ENCODE peak calls at places on chromosomes 5 and 9, in four cellular contexts. One of them, this sample, is unnamed.

GRCh38 chr9:98302938-98303337 is 47.5 kb upstream of the TBC1D2 start:
- DNase-seq in H9: no peak
- DNase-seq in cardiac muscle cell: no peak
- DNase-seq in kidney: peak; percentile 19
- DNase-seq in this sample: no peak

GRCh38 chr9:128068656-128069221 is 707 bp downstream of the SLC25A25 start:
- DNase-seq in H9: no peak
- DNase-seq in cardiac muscle cell: no peak
- DNase-seq in kidney: no peak
- DNase-seq in this sample: no peak

GRCh38 chr5:79236970-79237734 is 1.2 kb downstream of the JMY start:
- DNase-seq in H9: peak; percentile 59
- DNase-seq in cardiac muscle cell: peak; percentile 43
- DNase-seq in kidney: peak; percentile 82
- DNase-seq in this sample: peak; percentile 60

GRCh38 chr5:80142996-80143395 is 107.8 kb downstream of the THBS4 start:
- DNase-seq in H9: no peak
- DNase-seq in cardiac muscle cell: no peak
- DNase-seq in kidney: no peak
- DNase-seq in this sample: no peak

GRCh38 chr9:72362680-72363139 is 2.3 kb downstream of the ZFAND5 start:
- DNase-seq in H9: no peak
- DNase-seq in cardiac muscle cell: peak; percentile 77
- DNase-seq in kidney: peak; percentile 80
- DNase-seq in this sample: peak; percentile 15

GRCh38 chr5:58241383-58241782 is 218.5 kb downstream of the PLK2 start:
- DNase-seq in H9: no peak
- DNase-seq in cardiac muscle cell: peak; percentile 47
- DNase-seq in kidney: no peak
- DNase-seq in this sample: no peak

GRCh38 chr5:170254056-170254455 is 21.3 kb downstream of the C5orf58 start:
- DNase-seq in H9: no peak
- DNase-seq in cardiac muscle cell: no peak
- DNase-seq in kidney: no peak
- DNase-seq in this sample: no peak

GRCh38 chr5:98110791-98111190 is 662.7 kb upstream of the RGMB start:
- DNase-seq in H9: no peak
- DNase-seq in cardiac muscle cell: no peak
- DNase-seq in kidney: no peak
- DNase-seq in this sample: no peak

GRCh38 chr5:171750316-171750788 is 35.3 kb upstream of the SMIM23 start:
- DNase-seq in H9: peak; percentile 74
- DNase-seq in cardiac muscle cell: peak; percentile 8
- DNase-seq in kidney: no peak
- DNase-seq in this sample: no peak
- TF ChIP-seq CTCF in H9: peak; percentile 66
- TF ChIP-seq CTCF in cardiac muscle cell: no peak
- TF ChIP-seq CTCF in kidney: no peak
- TF ChIP-seq CTCF in this sample: no peak

DNA sequence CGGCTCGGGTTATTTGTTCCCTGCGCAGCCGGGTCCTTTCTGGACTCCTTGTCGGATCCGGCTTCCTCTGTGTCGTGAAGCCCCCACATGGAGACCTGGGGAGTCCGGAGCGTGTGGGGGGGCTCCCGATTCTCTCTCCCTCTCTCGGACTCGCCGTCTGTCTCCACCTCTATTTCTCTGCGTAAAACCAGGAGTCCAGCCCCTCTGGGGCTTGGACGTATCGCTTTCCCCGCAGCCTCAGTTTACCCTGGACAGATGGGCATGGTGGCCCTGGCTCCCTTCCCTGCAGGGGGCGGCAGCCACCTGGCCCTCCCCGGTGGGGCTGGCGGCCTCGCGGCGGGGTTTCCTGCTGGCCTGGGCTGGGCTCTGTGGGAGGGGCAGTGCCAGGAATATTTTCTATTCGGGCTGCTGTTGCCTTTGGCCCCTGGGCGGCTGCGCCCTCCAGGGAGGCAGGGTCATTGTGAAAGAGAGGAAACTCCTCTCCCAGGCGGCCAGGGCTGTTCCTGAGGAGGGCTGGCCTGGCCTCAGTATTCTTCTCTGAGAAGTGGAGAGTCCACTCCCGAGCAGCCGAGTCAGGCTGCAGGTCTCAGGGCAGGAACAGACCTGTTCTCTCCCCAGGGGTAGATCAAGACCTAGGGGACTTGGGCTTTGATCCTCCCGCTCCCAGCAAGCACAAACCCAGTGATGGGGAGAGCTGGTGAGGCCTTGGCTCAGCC is 665 bp downstream of the ASS1 start:
- DNase-seq in H9: no peak
- DNase-seq in cardiac muscle cell: peak; percentile 87
- DNase-seq in kidney: peak; percentile 86
- DNase-seq in this sample: no peak
- TF ChIP-seq CTCF in H9: no peak
- TF ChIP-seq CTCF in cardiac muscle cell: peak; percentile 6
- TF ChIP-seq CTCF in kidney: no peak
- TF ChIP-seq CTCF in this sample: no peak

GRCh38 chr5:150804388-150804787 is 25.8 kb downstream of the SMIM3 start:
- DNase-seq in H9: no peak
- DNase-seq in cardiac muscle cell: no peak
- DNase-seq in kidney: no peak
- DNase-seq in this sample: no peak

GRCh38 chr5:150797384-150797783 is 18.8 kb downstream of the SMIM3 start:
- DNase-seq in H9: no peak
- DNase-seq in cardiac muscle cell: no peak
- DNase-seq in kidney: no peak
- DNase-seq in this sample: no peak

DNA sequence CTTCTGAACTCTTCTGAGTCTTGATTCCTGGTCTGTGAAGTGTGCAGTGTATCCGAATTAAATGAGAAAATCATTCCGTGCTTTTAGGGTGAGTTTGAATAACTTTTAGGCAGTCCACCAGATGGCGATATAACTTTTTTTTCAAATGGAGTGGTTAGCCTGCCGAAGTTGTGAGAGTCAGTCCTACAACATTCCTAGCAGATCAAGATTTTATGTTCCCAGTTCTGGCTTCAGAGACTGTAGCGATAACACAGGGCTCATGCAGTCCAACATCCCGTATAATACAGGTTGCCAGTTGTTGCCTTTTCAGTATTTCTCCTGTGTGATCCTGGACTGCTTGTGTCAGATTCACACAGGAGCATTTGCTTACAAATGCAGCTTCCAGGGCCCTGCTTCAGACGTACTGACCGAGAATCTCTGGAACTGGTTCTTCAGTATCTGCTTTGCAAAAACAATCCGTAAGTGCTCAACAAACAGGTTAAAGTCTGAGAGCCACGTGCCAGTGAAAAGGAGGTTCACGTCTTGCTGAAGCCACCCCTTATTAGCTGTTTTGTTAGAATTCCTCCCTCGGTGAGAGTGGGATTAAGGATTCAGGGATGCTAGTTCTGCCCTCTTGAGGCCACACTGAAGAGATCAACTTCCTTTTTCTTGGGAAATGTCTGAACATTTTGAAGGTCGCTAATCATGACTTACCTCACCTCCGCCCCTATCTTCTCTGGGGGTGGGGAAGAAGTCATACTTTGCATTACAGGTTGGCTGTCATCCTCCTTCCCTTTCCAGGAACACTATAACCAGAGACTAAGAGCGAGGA is 22.8 kb downstream of the SMIM3 start:
- DNase-seq in H9: peak; percentile 74
- DNase-seq in cardiac muscle cell: peak; percentile 87
- DNase-seq in kidney: no peak
- DNase-seq in this sample: no peak
- TF ChIP-seq CTCF in H9: peak; percentile 63
- TF ChIP-seq CTCF in cardiac muscle cell: peak; percentile 62
- TF ChIP-seq CTCF in kidney: peak; percentile 65
- TF ChIP-seq CTCF in this sample: peak; percentile 54

DNA sequence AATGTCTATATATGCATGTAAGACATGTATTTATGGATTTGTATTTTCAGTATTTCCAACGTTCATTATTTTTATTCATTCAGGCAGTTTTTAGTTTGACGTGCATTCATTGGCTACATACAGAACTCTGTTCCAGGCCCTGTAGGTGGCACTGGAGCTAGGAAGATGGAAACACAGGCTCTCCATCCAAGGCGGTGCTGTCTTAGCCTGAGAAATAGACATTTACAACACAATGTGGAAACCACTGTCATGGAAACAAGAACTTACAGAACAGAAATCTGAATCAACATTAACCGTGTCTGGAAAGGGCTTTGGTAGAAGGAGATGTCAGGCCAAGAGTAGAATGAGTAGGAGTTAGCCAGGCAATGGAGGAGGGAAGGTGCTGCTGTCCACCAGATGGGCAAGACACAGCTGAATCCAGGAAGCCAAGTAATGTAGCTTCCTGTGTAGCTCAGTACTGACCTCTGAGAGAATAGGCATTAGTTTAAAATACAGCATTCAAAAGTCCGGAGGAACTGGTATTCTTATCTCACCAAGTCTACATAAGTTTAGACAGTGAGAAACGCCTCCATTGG is 388.7 kb upstream of the CDH6 start:
- DNase-seq in H9: peak; percentile 34
- DNase-seq in cardiac muscle cell: peak; percentile 9
- DNase-seq in kidney: no peak
- DNase-seq in this sample: no peak
- TF ChIP-seq CTCF in H9: peak; percentile 54
- TF ChIP-seq CTCF in cardiac muscle cell: no peak
- TF ChIP-seq CTCF in kidney: peak; percentile 11
- TF ChIP-seq CTCF in this sample: no peak

GRCh38 chr5:33679791-33680190 is 212.0 kb downstream of the ADAMTS12 start:
- DNase-seq in H9: no peak
- DNase-seq in cardiac muscle cell: peak; percentile 41
- DNase-seq in kidney: no peak
- DNase-seq in this sample: no peak

GRCh38 chr5:33690736-33691135 is 201.1 kb downstream of the ADAMTS12 start:
- DNase-seq in H9: no peak
- DNase-seq in cardiac muscle cell: peak; percentile 86
- DNase-seq in kidney: no peak
- DNase-seq in this sample: no peak

GRCh38 chr5:33688041-33688980 is 203.5 kb downstream of the ADAMTS12 start:
- DNase-seq in H9: no peak
- DNase-seq in cardiac muscle cell: peak; percentile 24
- DNase-seq in kidney: no peak
- DNase-seq in this sample: no peak

GRCh38 chr5:33685873-33686550 is 205.8 kb downstream of the ADAMTS12 start:
- DNase-seq in H9: peak; percentile 50
- DNase-seq in cardiac muscle cell: no peak
- DNase-seq in kidney: no peak
- DNase-seq in this sample: peak; percentile 27

GRCh38 chr5:33684760-33685159 is 207.0 kb downstream of the ADAMTS12 start:
- DNase-seq in H9: no peak
- DNase-seq in cardiac muscle cell: no peak
- DNase-seq in kidney: no peak
- DNase-seq in this sample: no peak
- TF ChIP-seq CTCF in H9: no peak
- TF ChIP-seq CTCF in cardiac muscle cell: no peak
- TF ChIP-seq CTCF in kidney: no peak
- TF ChIP-seq CTCF in this sample: no peak

GRCh38 chr9:81776834-81777233 is 87.5 kb upstream of the TLE1 start:
- DNase-seq in H9: no peak
- DNase-seq in cardiac muscle cell: no peak
- DNase-seq in kidney: no peak
- DNase-seq in this sample: no peak

GRCh38 chr9:81787747-81788632 is 98.6 kb upstream of the TLE1 start:
- DNase-seq in H9: no peak
- DNase-seq in cardiac muscle cell: peak; percentile 98
- DNase-seq in kidney: no peak
- DNase-seq in this sample: no peak

GRCh38 chr9:81777514-81777913 is 88.2 kb upstream of the TLE1 start:
- DNase-seq in H9: no peak
- DNase-seq in cardiac muscle cell: no peak
- DNase-seq in kidney: no peak
- DNase-seq in this sample: no peak

GRCh38 chr9:81776390-81776789 is 87.0 kb upstream of the TLE1 start:
- DNase-seq in H9: no peak
- DNase-seq in cardiac muscle cell: no peak
- DNase-seq in kidney: no peak
- DNase-seq in this sample: no peak

GRCh38 chr9:81782313-81782712 is 93.0 kb upstream of the TLE1 start:
- DNase-seq in H9: no peak
- DNase-seq in cardiac muscle cell: no peak
- DNase-seq in kidney: no peak
- DNase-seq in this sample: no peak
- TF ChIP-seq CTCF in H9: no peak
- TF ChIP-seq CTCF in cardiac muscle cell: no peak
- TF ChIP-seq CTCF in kidney: no peak
- TF ChIP-seq CTCF in this sample: no peak

GRCh38 chr5:139842321-139842720 is 46.7 kb downstream of the PSD2 start:
- DNase-seq in H9: no peak
- DNase-seq in cardiac muscle cell: no peak
- DNase-seq in kidney: peak; percentile 20
- DNase-seq in this sample: no peak

GRCh38 chr5:139839918-139840317 is 44.3 kb downstream of the PSD2 start:
- DNase-seq in H9: no peak
- DNase-seq in cardiac muscle cell: no peak
- DNase-seq in kidney: peak; percentile 46
- DNase-seq in this sample: no peak

GRCh38 chr5:139839416-139839815 is 43.8 kb downstream of the PSD2 start:
- DNase-seq in H9: no peak
- DNase-seq in cardiac muscle cell: no peak
- DNase-seq in kidney: peak; percentile 46
- DNase-seq in this sample: no peak

GRCh38 chr5:139843991-139844390 is 48.4 kb downstream of the PSD2 start:
- DNase-seq in H9: no peak
- DNase-seq in cardiac muscle cell: no peak
- DNase-seq in kidney: peak; percentile 10
- DNase-seq in this sample: no peak

DNA sequence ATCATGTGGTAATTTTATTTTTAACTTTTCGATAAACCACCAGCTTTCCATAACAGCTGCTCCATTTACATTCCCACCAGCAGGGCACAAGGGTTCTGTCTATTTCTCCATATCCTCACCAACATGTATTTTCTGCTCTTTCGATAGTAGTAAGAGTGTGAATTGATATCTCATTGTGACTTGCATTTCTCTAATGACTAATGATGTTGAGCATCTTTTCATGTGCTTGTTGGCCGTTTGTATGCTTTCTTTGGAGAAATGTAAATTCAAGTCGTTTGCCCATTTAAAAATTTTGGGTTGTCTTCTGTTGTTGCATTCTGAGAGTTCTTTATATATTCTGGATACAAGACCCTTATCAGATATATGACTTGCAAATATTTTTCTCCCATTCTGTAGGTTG is 45.9 kb downstream of the PSD2 start:
- DNase-seq in H9: no peak
- DNase-seq in cardiac muscle cell: no peak
- DNase-seq in kidney: no peak
- DNase-seq in this sample: no peak
- TF ChIP-seq CTCF in H9: no peak
- TF ChIP-seq CTCF in cardiac muscle cell: no peak
- TF ChIP-seq CTCF in kidney: no peak
- TF ChIP-seq CTCF in this sample: no peak

GRCh38 chr9:91033802-91034201 is 232.2 kb downstream of the SYK start:
- DNase-seq in H9: peak; percentile 72
- DNase-seq in cardiac muscle cell: peak; percentile 25
- DNase-seq in kidney: peak; percentile 43
- DNase-seq in this sample: peak; percentile 29
- TF ChIP-seq CTCF in H9: peak; percentile 85
- TF ChIP-seq CTCF in cardiac muscle cell: peak; percentile 49
- TF ChIP-seq CTCF in kidney: peak; percentile 6
- TF ChIP-seq CTCF in this sample: no peak